ENCODE peak calls at places on chromosomes 1 and 21, in six cellular contexts. I, J, B, Y, P and G are unnamed samples.

GRCh38 chr1:167473761-167474160 is 44.6 kb downstream of the CD247 start:
- DNase-seq in I (no peak), J (no peak), B (no peak), Y (no peak), P (no peak), G (no peak)

GRCh38 chr1:74502858-74503257 is 9.6 kb downstream of the LRRC53 start:
- DNase-seq in I (no peak), J (no peak), B (no peak), Y (no peak), P (no peak), G (no peak)

GRCh38 chr1:160681067-160681890 is 30.3 kb downstream of the CD48 start:
- DNase-seq in I (no peak), J (no peak), B (peak), Y (peak), P (peak), G (no peak)

GRCh38 chr1:181936768-181937581 is 124.5 kb downstream of the ZNF648 start:
- DNase-seq in I (peak), J (peak), B (peak), Y (peak), P (peak), G (peak)

GRCh38 chr1:155301342-155301841 is at the start of gene PKLR:
- DNase-seq in I (no peak), J (no peak), B (peak), Y (no peak), P (no peak), G (no peak)

GRCh38 chr1:65694933-65695332 is 97.8 kb upstream of the PDE4B start:
- DNase-seq in I (no peak), J (no peak), B (no peak), Y (no peak), P (no peak), G (no peak)

GRCh38 chr1:87718241-87718950 is 389.7 kb downstream of the LMO4 start:
- DNase-seq in I (no peak), J (no peak), B (no peak), Y (no peak), P (no peak), G (no peak)

GRCh38 chr1:243718893-243719292 is 131.2 kb downstream of the AKT3 start:
- DNase-seq in I (no peak), J (no peak), B (no peak), Y (no peak), P (no peak), G (no peak)

GRCh38 chr1:13725714-13726175 is 25.8 kb downstream of the PRDM2 start:
- DNase-seq in I (no peak), J (no peak), B (peak), Y (peak), P (no peak), G (no peak)

GRCh38 chr1:1020000-1020404 is at the start of gene AGRN:
- DNase-seq in I (no peak), J (no peak), B (no peak), Y (no peak), P (no peak), G (peak)

DNA sequence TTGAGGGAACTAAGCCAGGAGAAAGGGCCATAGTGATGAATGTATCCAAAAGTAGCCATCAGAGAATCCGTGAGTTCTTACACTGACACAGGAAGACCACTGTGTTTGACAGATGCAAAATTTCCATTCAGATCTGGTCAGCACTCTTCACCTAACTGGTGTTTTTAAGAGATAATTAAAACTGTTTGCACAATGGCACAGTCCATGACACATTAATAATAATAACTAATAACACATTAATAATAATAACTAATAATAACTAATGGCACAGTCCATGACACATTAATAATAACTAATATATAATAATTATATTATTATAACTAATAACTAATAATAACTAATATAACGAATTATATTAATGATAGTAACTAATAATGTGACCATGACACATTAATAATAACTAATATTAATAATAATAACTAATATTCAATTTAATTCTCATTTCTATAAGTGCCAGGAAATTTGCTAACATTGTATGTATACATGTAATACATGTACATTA is 195.8 kb downstream of the RGS7 start:
- DNase-seq in I (no peak), J (no peak), B (no peak), Y (no peak), P (no peak), G (no peak)
- TF ChIP-seq POLR2A in I (no peak), J (no peak), B (no peak), Y (no peak), P (no peak), G (no peak)

GRCh38 chr1:23168462-23169218 is at the start of gene LUZP1:
- DNase-seq in I (peak), J (no peak), B (peak), Y (peak), P (peak), G (peak)
- TF ChIP-seq POLR2AphosphoS5 in I (peak), J (peak), B (peak), Y (peak), P (peak), G (peak)

GRCh38 chr1:110588486-110588885 is 17.7 kb downstream of the KCNA2 start:
- DNase-seq in I (no peak), J (no peak), B (no peak), Y (no peak), P (no peak), G (no peak)

GRCh38 chr1:110588991-110589390 is 17.2 kb downstream of the KCNA2 start:
- DNase-seq in I (no peak), J (no peak), B (no peak), Y (no peak), P (no peak), G (no peak)

GRCh38 chr1:110585426-110585825 is 20.7 kb downstream of the KCNA2 start:
- DNase-seq in I (no peak), J (no peak), B (no peak), Y (no peak), P (no peak), G (no peak)

GRCh38 chr1:110584045-110584444 is 22.1 kb downstream of the KCNA2 start:
- DNase-seq in I (no peak), J (no peak), B (no peak), Y (no peak), P (no peak), G (no peak)

GRCh38 chr1:110587906-110588305 is 18.3 kb downstream of the KCNA2 start:
- DNase-seq in I (no peak), J (no peak), B (no peak), Y (no peak), P (no peak), G (no peak)
- TF ChIP-seq TAF1 in I (no peak), J (no peak), B (no peak), Y (no peak), P (no peak), G (no peak)

DNA sequence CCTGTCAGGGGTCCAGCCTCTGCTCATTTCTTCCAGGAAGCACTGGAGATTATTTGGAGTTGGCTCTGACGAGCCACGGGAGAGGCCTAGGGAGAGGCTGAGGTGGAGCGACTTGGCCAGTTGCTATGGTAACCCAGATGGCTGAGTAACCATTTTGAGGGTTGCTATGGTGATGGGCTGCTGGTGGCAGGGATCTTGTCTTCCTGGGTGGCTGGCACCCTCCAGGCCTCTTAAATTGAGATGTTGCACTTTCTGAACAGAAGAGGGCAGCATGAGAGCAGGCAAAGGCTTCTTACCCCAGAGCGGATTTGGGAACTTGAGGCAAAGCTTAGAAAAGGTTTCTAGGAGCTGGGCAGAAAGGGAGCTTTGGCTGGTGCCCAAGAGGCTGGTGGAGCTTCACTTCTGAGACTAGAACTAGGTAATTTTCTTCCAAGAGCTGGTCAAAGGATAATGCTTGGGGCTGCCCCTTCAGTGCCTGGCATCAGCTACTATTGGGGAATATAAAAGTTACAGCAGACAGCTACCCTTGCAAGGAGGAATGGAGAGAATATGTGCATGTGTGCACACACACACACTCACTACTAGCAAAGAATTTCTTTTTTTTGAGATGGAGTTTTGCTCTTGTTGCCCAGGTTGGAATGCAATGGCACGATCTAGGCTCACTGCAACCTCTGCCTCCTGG is 72.6 kb downstream of the NDUFS5 start:
- DNase-seq in I (peak), J (no peak), B (peak), Y (peak), P (peak), G (peak)
- TF ChIP-seq POLR2A in I (no peak), J (no peak), B (no peak), Y (no peak), P (no peak), G (no peak)

GRCh38 chr1:204578867-204579664 is 62.9 kb downstream of the MDM4 start:
- DNase-seq in I (peak), J (peak), B (no peak), Y (no peak), P (no peak), G (peak)
- TF ChIP-seq POLR2AphosphoS5 in I (no peak), J (no peak), B (no peak), Y (no peak), P (no peak), G (no peak)

GRCh38 chr1:40785446-40785845 is 1.9 kb downstream of the KCNQ4 start:
- DNase-seq in I (no peak), J (no peak), B (no peak), Y (no peak), P (no peak), G (no peak)

GRCh38 chr1:40784141-40784770 is 669 bp downstream of the KCNQ4 start:
- DNase-seq in I (no peak), J (no peak), B (peak), Y (no peak), P (peak), G (peak)

GRCh38 chr1:40783001-40783905 is at the start of gene KCNQ4:
- DNase-seq in I (no peak), J (no peak), B (peak), Y (no peak), P (peak), G (peak)

GRCh38 chr1:40786171-40786994 is 2.8 kb downstream of the KCNQ4 start:
- DNase-seq in I (no peak), J (no peak), B (no peak), Y (no peak), P (no peak), G (no peak)

GRCh38 chr1:40784771-40785151 is 1.2 kb downstream of the KCNQ4 start:
- DNase-seq in I (no peak), J (no peak), B (no peak), Y (no peak), P (peak), G (no peak)
- TF ChIP-seq TAF1 in I (no peak), J (no peak), B (no peak), Y (no peak), P (no peak), G (no peak)

GRCh38 chr1:92482665-92483441 is 3.9 kb downstream of the GFI1 start:
- DNase-seq in I (peak), J (no peak), B (no peak), Y (no peak), P (peak), G (peak)

GRCh38 chr1:92482404-92482664 is 4.4 kb downstream of the GFI1 start:
- DNase-seq in I (no peak), J (no peak), B (no peak), Y (no peak), P (no peak), G (no peak)

GRCh38 chr1:92484171-92484471 is 2.6 kb downstream of the GFI1 start:
- DNase-seq in I (no peak), J (no peak), B (no peak), Y (no peak), P (no peak), G (no peak)

GRCh38 chr1:92484472-92485373 is 2.0 kb downstream of the GFI1 start:
- DNase-seq in I (peak), J (no peak), B (peak), Y (no peak), P (peak), G (peak)

DNA sequence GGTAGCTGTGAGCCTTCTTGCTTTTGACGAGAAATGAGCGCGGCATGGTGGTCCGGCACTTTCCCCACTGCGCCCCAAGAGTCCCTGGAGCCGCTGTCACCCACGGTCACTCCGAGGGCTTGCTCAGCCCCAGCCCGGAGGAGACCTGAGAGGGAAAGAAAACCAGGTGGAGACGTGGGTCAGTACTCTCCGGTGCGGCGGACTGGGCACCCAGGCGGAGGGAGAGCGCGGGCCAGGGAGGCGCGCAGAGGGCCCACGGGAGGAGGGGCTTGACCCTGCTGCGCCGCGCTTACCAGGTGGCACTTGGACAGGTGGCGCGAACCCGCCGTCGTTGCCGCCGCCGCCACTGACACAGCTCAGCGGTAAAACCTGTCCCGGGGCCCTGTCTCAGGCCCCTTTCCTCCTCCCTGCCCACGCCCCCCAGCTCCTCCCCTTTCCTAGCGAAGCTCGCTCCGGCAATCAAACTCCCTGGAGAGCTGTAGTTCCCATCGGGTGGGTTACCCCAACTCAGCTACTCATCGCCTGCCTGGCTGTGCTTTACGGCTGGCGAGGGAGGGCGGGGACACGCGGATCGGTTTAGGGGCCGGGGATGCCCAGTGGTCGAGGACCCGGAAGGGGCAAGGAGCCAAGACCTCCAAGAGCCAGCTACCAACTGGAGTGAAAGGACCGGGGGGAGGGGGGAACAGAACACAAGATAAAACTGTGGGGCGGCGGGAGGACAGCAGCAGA is 3.1 kb downstream of the GFI1 start:
- DNase-seq in I (peak), J (no peak), B (no peak), Y (no peak), P (peak), G (peak)
- TF ChIP-seq POLR2A in I (no peak), J (peak), B (no peak), Y (no peak), P (no peak), G (no peak)

GRCh38 chr1:248857201-248857600 is 1.7 kb downstream of the ZNF692 start:
- DNase-seq in I (no peak), J (no peak), B (no peak), Y (no peak), P (no peak), G (no peak)

GRCh38 chr1:248858891-248859889 is at the start of gene ZNF692:
- DNase-seq in I (peak), J (peak), B (peak), Y (peak), P (peak), G (peak)

GRCh38 chr1:248858096-248858890 is 592 bp downstream of the ZNF692 start:
- DNase-seq in I (peak), J (no peak), B (peak), Y (peak), P (peak), G (peak)

GRCh38 chr1:248856176-248856575 is 2.7 kb downstream of the ZNF692 start:
- DNase-seq in I (no peak), J (no peak), B (no peak), Y (no peak), P (no peak), G (no peak)

GRCh38 chr1:248857749-248858095 is 1.2 kb downstream of the ZNF692 start:
- DNase-seq in I (no peak), J (no peak), B (no peak), Y (no peak), P (no peak), G (no peak)
- TF ChIP-seq POLR2AphosphoS5 in I (no peak), J (no peak), B (no peak), Y (no peak), P (no peak), G (no peak)

GRCh38 chr21:45767071-45768006 is 123.8 kb downstream of the PCBP3 start:
- DNase-seq in I (no peak), J (no peak), B (no peak), Y (no peak), P (no peak), G (no peak)
- TF ChIP-seq TAF1 in I (no peak), J (no peak), B (no peak), Y (no peak), P (no peak), G (no peak)